ENCODE peak calls at places on chromosome 1, in eight cellular contexts. I is activated CD4-positive, alpha-beta T cell treated with anti-CD3 and anti-CD28 coated beads for 4 hours; D is NCI-H187; Z is EH; L is stimulated activated CD4-positive, alpha-beta T cell treated with anti-CD3 and anti-CD28 coated beads, Interleukin-2, amount 100 ng/mL, for 48 hours; B is progenitor cell of endocrine pancreas; X is NCI-H2029 treated with DMSO at 0.1 percent for 48 hours; U is central memory CD4-positive, alpha-beta T cell. Y is an unnamed sample.

GRCh38 chr1:11238311-11238710 is 24.0 kb downstream of the MTOR start:
- DNase-seq in I (no peak), D (no peak), Z (no peak), L (no peak), B (no peak), X (no peak), U (no peak), Y (no peak)

GRCh38 chr1:110449661-110450651 is 993 bp upstream of the PROK1 start:
- DNase-seq in I (no peak), D (no peak), Z (no peak), L (no peak), B (no peak), X (no peak), U (no peak), Y (no peak)

GRCh38 chr1:29033829-29034466 is 89.8 kb downstream of the TMEM200B start:
- DNase-seq in I (no peak), D (no peak), Z (peak; percentile 64), L (no peak), B (no peak), X (peak; percentile 39), U (peak; percentile 36), Y (no peak)

GRCh38 chr1:242178924-242179708 is 180.2 kb upstream of the MAP1LC3C start:
- DNase-seq in I (no peak), D (no peak), Z (no peak), L (no peak), B (no peak), X (no peak), U (no peak), Y (no peak)

GRCh38 chr1:229029644-229030235 is 241.2 kb upstream of the RAB4A start:
- DNase-seq in I (no peak), D (no peak), Z (no peak), L (no peak), B (no peak), X (no peak), U (no peak), Y (no peak)

GRCh38 chr1:64515427-64515826 is 45.5 kb downstream of the CACHD1 start:
- DNase-seq in I (no peak), D (no peak), Z (peak; percentile 73), L (no peak), B (no peak), X (no peak), U (no peak), Y (no peak)

GRCh38 chr1:6044481-6045109 is 1.1 kb upstream of the KCNAB2 start:
- DNase-seq in I (no peak), D (no peak), Z (no peak), L (no peak), B (no peak), X (no peak), U (no peak), Y (no peak)

GRCh38 chr1:29410476-29410875 is 174.2 kb downstream of the PTPRU start:
- DNase-seq in I (no peak), D (peak; percentile 50), Z (no peak), L (no peak), B (no peak), X (peak; percentile 74), U (no peak), Y (no peak)

GRCh38 chr1:199353906-199354305 is 673.6 kb upstream of the NR5A2 start:
- DNase-seq in I (no peak), D (no peak), Z (peak; percentile 9), L (no peak), B (no peak), X (no peak), U (no peak), Y (no peak)

GRCh38 chr1:206679738-206680211 is 4.9 kb upstream of the MAPKAPK2 start:
- DNase-seq in I (no peak), D (no peak), Z (no peak), L (no peak), B (no peak), X (no peak), U (no peak), Y (peak; percentile 62)

GRCh38 chr1:193321242-193321842 is 134.9 kb upstream of the B3GALT2 start:
- DNase-seq in I (no peak), D (no peak), Z (peak; percentile 73), L (no peak), B (no peak), X (no peak), U (no peak), Y (no peak)

GRCh38 chr1:60503216-60503615 is 429.6 kb upstream of the C1orf87 start:
- DNase-seq in I (no peak), D (no peak), Z (no peak), L (no peak), B (no peak), X (no peak), U (no peak), Y (no peak)

GRCh38 chr1:160169553-160170399 is 18.4 kb downstream of the ATP1A4 start:
- DNase-seq in I (no peak), D (no peak), Z (peak; percentile 15), L (no peak), B (no peak), X (no peak), U (no peak), Y (no peak)

Y was measured in CD14-positive monocyte.